ENCODE peak calls at places on chromosome X, in eight cellular contexts. V is CD8-positive, alpha-beta T cell; W is dorsolateral prefrontal cortex; Q is activated B cell treated with CpG ODN at 0.5 μM for 24 hours; Z is HFFc6; P is astrocyte of the spinal cord; E is choroid plexus epithelial cell; F is fibroblast of the aortic adventitia. D is an unnamed sample.

GRCh38 chrX:30150196-30150895 is 65.0 kb upstream of the MAGEB2 start:
- DNase-seq in P (no peak), V (no peak), E (no peak), Z (peak; percentile 48), F (no peak), Q (no peak), W (peak; percentile 42), D (no peak)

GRCh38 chrX:107429090-107429489 is 20.4 kb upstream of the FRMPD3 start:
- DNase-seq in P (no peak), Z (peak; percentile 14), V (no peak), Q (no peak), W (no peak), E (peak; percentile 38), F (peak; percentile 28), D (no peak)

GRCh38 chrX:70613295-70613694 is 168.7 kb downstream of the DLG3 start:
- DNase-seq in W (no peak), V (no peak), F (peak; percentile 42), E (peak; percentile 10), P (no peak), Z (peak; percentile 3), Q (no peak), D (no peak)

GRCh38 chrX:67342138-67342537 is 201.7 kb upstream of the AR start:
- DNase-seq in F (no peak), W (no peak), E (no peak), V (no peak), Q (no peak), P (no peak), Z (no peak), D (no peak)

GRCh38 chrX:22389544-22390243 is 117.0 kb downstream of the CBLL2 start:
- DNase-seq in E (peak; percentile 80), P (peak; percentile 85), W (no peak), Z (peak; percentile 73), V (no peak), Q (no peak), F (peak; percentile 87), D (no peak)

GRCh38 chrX:38224160-38224559 is 3.5 kb upstream of the SRPX start:
- DNase-seq in W (no peak), Z (no peak), F (no peak), Q (no peak), P (no peak), E (no peak), V (no peak), D (no peak)

GRCh38 chrX:112313201-112313600 is 230.6 kb upstream of the TRPC5 start:
- DNase-seq in Q (no peak), E (no peak), V (no peak), F (no peak), Z (no peak), W (no peak), P (no peak), D (no peak)

GRCh38 chrX:96407501-96407900 is 277.1 kb upstream of the DIAPH2 start:
- DNase-seq in Z (peak; percentile 62), W (no peak), V (no peak), P (peak; percentile 69), E (peak; percentile 81), Q (no peak), F (peak; percentile 77), D (no peak)

GRCh38 chrX:28189011-28189410 is 207.8 kb upstream of the DCAF8L1 start:
- DNase-seq in V (no peak), Q (no peak), W (no peak), F (peak; percentile 3), P (peak; percentile 75), E (peak; percentile 79), Z (no peak), D (no peak)

GRCh38 chrX:136909119-136909705 is 28.7 kb upstream of the RBMX start:
- DNase-seq in Q (peak; percentile 67), Z (peak; percentile 46), W (peak; percentile 80), P (peak; percentile 73), E (peak; percentile 74), V (peak; percentile 69), F (peak; percentile 82), D (peak; percentile 39)

GRCh38 chrX:136447968-136448367 is 39.8 kb upstream of the BRS3 start:
- DNase-seq in V (no peak), P (no peak), W (no peak), F (no peak), Z (no peak), E (no peak), Q (no peak), D (no peak)

GRCh38 chrX:113982766-113983165 is 601.1 kb upstream of the HTR2C start:
- DNase-seq in V (no peak), E (no peak), Q (no peak), W (no peak), F (no peak), Z (no peak), P (no peak), D (no peak)

GRCh38 chrX:119984652-119985051 is 41.1 kb upstream of the NKAP start:
- DNase-seq in F (no peak), E (no peak), P (no peak), W (no peak), Z (no peak), Q (no peak), V (no peak), D (no peak)

GRCh38 chrX:152821145-152821765 is 9.3 kb downstream of the CETN2 start:
- DNase-seq in E (peak; percentile 48), F (peak; percentile 29), Z (peak; percentile 27), Q (no peak), W (no peak), P (no peak), V (no peak), D (peak; percentile 17)

GRCh38 chrX:12322031-12322430 is 183.8 kb downstream of the FRMPD4 start:
- DNase-seq in V (no peak), W (no peak), F (no peak), Q (no peak), Z (no peak), P (no peak), E (no peak), D (no peak)

GRCh38 chrX:12319955-12320354 is 181.7 kb downstream of the FRMPD4 start:
- DNase-seq in V (no peak), Z (no peak), P (no peak), Q (no peak), W (no peak), F (no peak), E (no peak), D (no peak)

GRCh38 chrX:12315526-12315925 is 177.3 kb downstream of the FRMPD4 start:
- DNase-seq in Z (no peak), W (no peak), E (no peak), V (no peak), F (peak; percentile 3), Q (no peak), P (no peak), D (no peak)

DNA sequence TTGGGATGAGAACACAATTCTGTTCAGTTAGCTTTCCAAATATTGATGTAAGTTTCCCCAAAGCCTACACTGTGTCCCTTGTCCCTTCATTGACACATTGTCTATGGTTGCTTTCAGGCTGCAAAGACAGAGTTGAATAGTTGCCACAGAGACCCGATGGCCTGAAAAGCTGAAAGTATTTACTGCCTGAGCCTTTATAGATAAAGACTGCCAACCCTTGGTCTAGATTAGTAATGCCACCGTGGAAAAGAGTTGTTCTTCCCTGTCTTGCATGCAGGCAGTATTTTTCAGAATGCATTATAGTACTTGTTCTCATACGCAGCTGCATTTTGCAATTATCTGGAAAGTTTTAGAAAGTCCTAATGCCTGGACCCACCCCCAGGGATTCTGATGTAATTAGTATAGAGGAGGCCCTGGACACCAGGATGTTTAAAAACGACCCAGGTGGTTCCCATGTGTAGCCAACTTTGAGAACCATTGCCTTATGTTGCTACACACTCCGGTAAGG is 180.8 kb downstream of the FRMPD4 start:
- DNase-seq in Q (no peak), F (peak; percentile 2), Z (no peak), V (no peak), E (no peak), W (no peak), P (no peak), D (no peak)
- TF ChIP-seq CTCF in Q (no peak), F (no peak), Z (no peak), V (no peak), E (no peak), W (no peak), P (no peak), D (no peak)

DNA sequence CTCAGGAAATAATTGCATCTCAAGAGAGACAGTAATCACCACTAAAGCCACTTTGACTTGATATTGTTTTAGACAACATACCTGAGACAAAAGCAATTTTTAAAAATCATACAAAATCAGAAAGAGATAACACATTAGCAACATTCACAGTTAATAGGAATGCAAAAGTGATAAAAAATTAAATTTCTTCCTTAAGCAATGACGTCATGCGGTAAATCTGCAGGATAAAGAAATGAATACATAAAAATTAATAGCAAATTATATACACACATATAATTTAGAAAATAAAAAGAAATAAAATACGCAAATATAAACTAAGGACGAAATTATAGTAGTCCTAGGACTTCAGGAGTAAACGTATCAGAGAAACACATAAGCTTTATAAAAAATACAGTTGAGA is 866.5 kb upstream of the PRKX start:
- DNase-seq in F (no peak), W (no peak), Q (no peak), Z (no peak), P (no peak), E (no peak), V (no peak), D (no peak)
- TF ChIP-seq CTCF in F (no peak), W (no peak), Q (no peak), Z (no peak), P (no peak), E (no peak), V (no peak), D (no peak)

GRCh38 chrX:150239946-150240642 is 123.0 kb upstream of the MAMLD1 start:
- DNase-seq in V (no peak), P (no peak), E (no peak), W (no peak), F (no peak), Z (no peak), Q (no peak), D (no peak)

GRCh38 chrX:150238656-150239382 is 124.3 kb upstream of the MAMLD1 start:
- DNase-seq in P (no peak), Q (no peak), V (no peak), Z (no peak), F (no peak), W (no peak), E (no peak), D (no peak)

GRCh38 chrX:150234126-150234525 is 129.0 kb upstream of the MAMLD1 start:
- DNase-seq in W (no peak), V (no peak), F (no peak), Q (no peak), P (no peak), Z (peak; percentile 25), E (peak; percentile 34), D (no peak)

GRCh38 chrX:150240643-150240970 is 122.5 kb upstream of the MAMLD1 start:
- DNase-seq in P (no peak), W (no peak), Q (no peak), Z (no peak), E (no peak), V (no peak), F (no peak), D (no peak)

DNA sequence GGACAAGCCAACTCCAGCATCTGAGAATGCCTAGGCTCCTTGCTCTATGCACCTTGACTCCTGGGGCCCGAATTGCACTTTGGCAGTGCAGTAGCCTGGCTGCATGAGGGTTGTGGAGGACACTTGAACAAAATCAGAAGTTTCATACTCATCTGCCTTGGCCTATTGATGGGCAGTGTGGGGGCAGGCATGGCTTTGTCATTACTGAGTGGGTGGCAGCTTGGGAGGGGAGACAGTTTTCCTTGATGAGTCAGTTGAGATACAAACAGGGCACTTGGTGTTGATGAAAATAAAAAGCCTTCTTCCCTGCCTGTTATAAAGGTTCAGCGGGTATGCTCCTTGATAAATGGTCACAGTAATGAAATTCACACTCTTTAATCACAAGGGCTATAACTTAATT is 126.8 kb upstream of the MAMLD1 start:
- DNase-seq in E (no peak), Z (no peak), F (no peak), W (no peak), Q (no peak), V (no peak), P (no peak), D (no peak)
- TF ChIP-seq CTCF in E (no peak), Z (no peak), F (no peak), W (no peak), Q (no peak), V (no peak), P (no peak), D (no peak)

GRCh38 chrX:104668550-104668949 is 102.6 kb downstream of the IL1RAPL2 start:
- DNase-seq in P (peak; percentile 34), E (peak; percentile 37), W (no peak), Q (no peak), V (no peak), Z (no peak), F (no peak), D (no peak)
- TF ChIP-seq CTCF in P (peak; percentile 14), E (peak; percentile 7), W (no peak), Q (no peak), V (no peak), Z (no peak), F (no peak), D (peak; percentile 45)

D was measured in progenitor cell of endocrine pancreas.